ENCODE peak calls at places on chromosomes 11 and 22, in seven cellular contexts. I, S, C, K, L, Y and X are unnamed samples.

GRCh38 chr11:31340903-31341572 is 28.5 kb downstream of the DCDC1 start:
- DNase-seq in I (peak), S (peak), C (peak), K (no peak), L (peak), Y (peak), X (peak)

GRCh38 chr11:72088076-72088806 is 7.6 kb downstream of the LRRC51 start:
- DNase-seq in I (no peak), S (no peak), C (no peak), K (no peak), L (no peak), Y (no peak), X (no peak)

GRCh38 chr11:62922653-62923371 is 1.6 kb upstream of the CHRM1 start:
- DNase-seq in I (no peak), S (no peak), C (no peak), K (no peak), L (no peak), Y (no peak), X (no peak)

GRCh38 chr11:45041556-45041955 is 90.9 kb upstream of the TP53I11 start:
- DNase-seq in I (no peak), S (no peak), C (no peak), K (no peak), L (no peak), Y (no peak), X (no peak)

GRCh38 chr11:72924568-72925190 is 110.5 kb downstream of the ATG16L2 start:
- DNase-seq in I (peak), S (peak), C (peak), K (no peak), L (no peak), Y (peak), X (no peak)

GRCh38 chr11:19511413-19512183 is 201.0 kb upstream of the NAV2 start:
- DNase-seq in I (no peak), S (no peak), C (peak), K (no peak), L (no peak), Y (no peak), X (no peak)

GRCh38 chr11:119584193-119585037 is 144.6 kb downstream of the NECTIN1 start:
- DNase-seq in I (no peak), S (peak), C (peak), K (no peak), L (no peak), Y (peak), X (peak)

GRCh38 chr11:73951797-73952196 is 971 bp downstream of the DNAJB13 start:
- DNase-seq in I (no peak), S (peak), C (peak), K (no peak), L (no peak), Y (no peak), X (no peak)

GRCh38 chr11:66820381-66820780 is 22.9 kb upstream of the RCE1 start:
- DNase-seq in I (no peak), S (no peak), C (peak), K (no peak), L (no peak), Y (no peak), X (no peak)

GRCh38 chr11:68929135-68929534 is 25.4 kb downstream of the IGHMBP2 start:
- DNase-seq in I (no peak), S (no peak), C (no peak), K (no peak), L (no peak), Y (no peak), X (no peak)

GRCh38 chr11:69921429-69922014 is 102.3 kb upstream of the FGF3 start:
- DNase-seq in I (no peak), S (no peak), C (no peak), K (no peak), L (no peak), Y (no peak), X (no peak)

GRCh38 chr11:35288311-35288710 is 131.0 kb downstream of the SLC1A2 start:
- DNase-seq in I (no peak), S (no peak), C (peak), K (no peak), L (no peak), Y (no peak), X (no peak)

GRCh38 chr11:36818410-36818809 is 220.4 kb upstream of the RAG2 start:
- DNase-seq in I (peak), S (no peak), C (no peak), K (no peak), L (peak), Y (no peak), X (no peak)

GRCh38 chr11:2581151-2581930 is 118.5 kb downstream of the KCNQ1OT1 start:
- DNase-seq in I (no peak), S (no peak), C (no peak), K (no peak), L (peak), Y (no peak), X (no peak)

GRCh38 chr11:121367434-121367833 is 74.9 kb downstream of the SC5D start:
- DNase-seq in I (no peak), S (no peak), C (no peak), K (no peak), L (peak), Y (peak), X (no peak)

GRCh38 chr11:34330653-34331052 is 27.2 kb downstream of the ABTB2 start:
- DNase-seq in I (no peak), S (peak), C (no peak), K (no peak), L (no peak), Y (no peak), X (no peak)

GRCh38 chr11:61187505-61188130 is 15.7 kb upstream of the PGA3 start:
- DNase-seq in I (peak), S (peak), C (peak), K (peak), L (peak), Y (peak), X (peak)

GRCh38 chr11:34354782-34355181 is 3.0 kb downstream of the ABTB2 start:
- DNase-seq in I (no peak), S (peak), C (peak), K (no peak), L (no peak), Y (peak), X (no peak)

GRCh38 chr11:64234840-64235379 is 526 bp downstream of the VEGFB start:
- DNase-seq in I (no peak), S (peak), C (no peak), K (no peak), L (peak), Y (peak), X (peak)

GRCh38 chr11:30585067-30585891 is 874 bp downstream of the MPPED2 start:
- DNase-seq in I (no peak), S (no peak), C (no peak), K (no peak), L (no peak), Y (no peak), X (peak)

GRCh38 chr11:68998390-68998911 is 14.6 kb downstream of the MRGPRF start:
- DNase-seq in I (no peak), S (peak), C (peak), K (no peak), L (peak), Y (no peak), X (peak)

GRCh38 chr22:29380032-29380781 is 8.2 kb downstream of the AP1B1 start:
- DNase-seq in I (no peak), S (peak), C (no peak), K (no peak), L (no peak), Y (peak), X (no peak)

GRCh38 chr22:41589260-41589600 is 410 bp downstream of the PMM1 start:
- DNase-seq in I (no peak), S (no peak), C (peak), K (no peak), L (peak), Y (peak), X (peak)

GRCh38 chr11:108873305-108873704 is 208.4 kb downstream of the DDX10 start:
- DNase-seq in I (no peak), S (peak), C (peak), K (no peak), L (no peak), Y (peak), X (no peak)

GRCh38 chr11:67033661-67034166 is 10.8 kb downstream of the SYT12 start:
- DNase-seq in I (no peak), S (peak), C (peak), K (peak), L (no peak), Y (peak), X (no peak)

GRCh38 chr22:30892731-30893221 is 75.8 kb downstream of the MORC2 start:
- DNase-seq in I (no peak), S (no peak), C (no peak), K (no peak), L (no peak), Y (no peak), X (peak)

GRCh38 chr11:73333626-73334199 is 25.6 kb downstream of the ARHGEF17 start:
- DNase-seq in I (no peak), S (no peak), C (no peak), K (no peak), L (no peak), Y (no peak), X (no peak)

GRCh38 chr11:34345012-34345804 is 12.6 kb downstream of the ABTB2 start:
- DNase-seq in I (peak), S (peak), C (peak), K (no peak), L (no peak), Y (peak), X (peak)

GRCh38 chr22:19817561-19818263 is 37.0 kb downstream of the GNB1L start:
- DNase-seq in I (no peak), S (no peak), C (no peak), K (no peak), L (no peak), Y (no peak), X (no peak)

GRCh38 chr11:65424200-65425104 is 1.9 kb downstream of the NEAT1 start:
- DNase-seq in I (no peak), S (peak), C (peak), K (no peak), L (peak), Y (peak), X (no peak)

GRCh38 chr22:37306494-37306829 is 24.2 kb downstream of the CYTH4 start:
- DNase-seq in I (no peak), S (no peak), C (no peak), K (no peak), L (no peak), Y (no peak), X (no peak)
- H2AFZ ChIP-seq in I (no peak), S (no peak), C (no peak), K (no peak), L (no peak), Y (peak), X (no peak)

GRCh38 chr22:39349967-39350802 is at the start of gene SYNGR1:
- DNase-seq in I (no peak), S (no peak), C (no peak), K (no peak), L (peak), Y (no peak), X (peak)

GRCh38 chr22:39350803-39351688 is 1.3 kb downstream of the SYNGR1 start:
- DNase-seq in I (no peak), S (no peak), C (no peak), K (no peak), L (no peak), Y (no peak), X (no peak)

GRCh38 chr22:39351689-39352214 is 2.0 kb downstream of the SYNGR1 start:
- DNase-seq in I (no peak), S (no peak), C (peak), K (no peak), L (no peak), Y (peak), X (no peak)

GRCh38 chr22:39348909-39349505 is 784 bp upstream of the SYNGR1 start:
- DNase-seq in I (no peak), S (no peak), C (no peak), K (no peak), L (peak), Y (no peak), X (peak)

DNA sequence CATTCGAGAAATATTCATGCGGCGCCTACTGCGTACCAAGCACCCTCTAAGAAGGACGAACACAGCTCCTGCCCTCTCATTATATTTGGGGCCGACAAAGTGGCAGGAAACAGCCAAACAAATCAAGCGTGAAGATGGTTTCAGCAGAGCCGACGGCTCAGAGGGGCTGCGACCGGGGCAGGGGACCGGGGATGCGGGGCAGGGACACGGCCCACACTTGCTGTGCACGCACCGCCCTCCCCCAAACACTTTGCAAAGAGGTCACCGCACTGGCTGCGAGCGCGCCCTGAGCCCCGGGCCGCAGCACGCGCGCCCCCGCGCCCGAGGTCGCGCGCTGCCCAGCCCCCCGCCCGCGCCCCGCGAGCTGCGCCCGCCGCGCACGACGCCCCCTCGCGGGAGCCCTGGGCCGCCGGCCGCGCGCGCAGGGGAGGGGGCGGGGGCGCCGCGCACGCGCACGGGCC is 255 bp upstream of the SYNGR1 start:
- DNase-seq in I (no peak), S (peak), C (peak), K (no peak), L (peak), Y (no peak), X (peak)
- TF ChIP-seq CTCF in I (no peak), S (no peak), C (no peak), K (no peak), L (peak), Y (no peak), X (no peak)

GRCh38 chr22:23530766-23531282 is 49.3 kb downstream of the IGLL1 start:
- DNase-seq in I (no peak), S (no peak), C (no peak), K (no peak), L (no peak), Y (no peak), X (no peak)

GRCh38 chr22:23533328-23533762 is 46.7 kb downstream of the IGLL1 start:
- DNase-seq in I (no peak), S (no peak), C (peak), K (no peak), L (peak), Y (peak), X (peak)

GRCh38 chr22:23531283-23531921 is 48.7 kb downstream of the IGLL1 start:
- DNase-seq in I (no peak), S (no peak), C (no peak), K (no peak), L (no peak), Y (no peak), X (no peak)

GRCh38 chr22:23532756-23533155 is 47.3 kb downstream of the IGLL1 start:
- DNase-seq in I (no peak), S (no peak), C (no peak), K (no peak), L (no peak), Y (no peak), X (no peak)

GRCh38 chr22:23531966-23532735 is 47.9 kb downstream of the IGLL1 start:
- DNase-seq in I (no peak), S (no peak), C (no peak), K (no peak), L (no peak), Y (no peak), X (no peak)
- H3K4me2 ChIP-seq in I (no peak), S (no peak), C (no peak), K (no peak), L (no peak), Y (no peak), X (no peak)

GRCh38 chr11:58671946-58672345 is 49.5 kb downstream of the CNTF start:
- DNase-seq in I (no peak), S (no peak), C (no peak), K (no peak), L (no peak), Y (no peak), X (no peak)
- H2AFZ ChIP-seq in I (no peak), S (no peak), C (no peak), K (no peak), L (no peak), Y (no peak), X (no peak)

GRCh38 chr11:126063510-126063858 is 818 bp upstream of the CDON start:
- DNase-seq in I (no peak), S (no peak), C (no peak), K (no peak), L (no peak), Y (no peak), X (no peak)

GRCh38 chr11:126059238-126059761 is 3.4 kb downstream of the CDON start:
- DNase-seq in I (no peak), S (no peak), C (no peak), K (no peak), L (no peak), Y (no peak), X (no peak)

GRCh38 chr11:126061707-126062678 is 673 bp downstream of the CDON start:
- DNase-seq in I (peak), S (peak), C (peak), K (no peak), L (no peak), Y (peak), X (peak)

GRCh38 chr11:126060651-126061220 is 1.9 kb downstream of the CDON start:
- DNase-seq in I (no peak), S (peak), C (no peak), K (no peak), L (no peak), Y (no peak), X (peak)

GRCh38 chr11:126062679-126063509 is at the start of gene CDON:
- DNase-seq in I (peak), S (peak), C (peak), K (no peak), L (peak), Y (peak), X (peak)
- TF ChIP-seq CTCF in I (no peak), S (no peak), C (no peak), K (peak), L (peak), Y (peak), X (peak)